ENCODE peak calls at places on chromosomes 6 and 20, in six cellular contexts. One of them, this sample, is unnamed.

GRCh38 chr6:9308284-9308683 is 872.9 kb upstream of the SLC35B3 start:
- DNase-seq in H1: no peak
- DNase-seq in GM12891: no peak
- DNase-seq in HepG2: no peak
- DNase-seq in K562: no peak
- DNase-seq in GM12878: no peak
- DNase-seq in this sample: no peak

GRCh38 chr6:139204978-139205377 is 70.1 kb downstream of the HECA start:
- DNase-seq in GM12878: no peak
- DNase-seq in GM12891: no peak
- DNase-seq in HepG2: no peak
- DNase-seq in H1: no peak
- DNase-seq in K562: no peak
- DNase-seq in this sample: no peak

GRCh38 chr20:46126440-46127056 is 8.4 kb downstream of the CD40 start:
- DNase-seq in GM12878: no peak
- DNase-seq in H1: no peak
- DNase-seq in K562: no peak
- DNase-seq in HepG2: peak
- DNase-seq in GM12891: no peak
- DNase-seq in this sample: no peak

GRCh38 chr6:147390909-147391536 is 117.5 kb upstream of the SAMD5 start:
- DNase-seq in H1: no peak
- DNase-seq in GM12891: no peak
- DNase-seq in HepG2: peak
- DNase-seq in GM12878: no peak
- DNase-seq in K562: peak
- DNase-seq in this sample: no peak

GRCh38 chr6:52389626-52390360 is 27.8 kb downstream of the PAQR8 start:
- DNase-seq in GM12878: peak
- DNase-seq in H1: no peak
- DNase-seq in K562: peak
- DNase-seq in GM12891: no peak
- DNase-seq in HepG2: peak
- DNase-seq in this sample: peak

GRCh38 chr6:3382399-3383279 is 74.2 kb downstream of the SLC22A23 start:
- DNase-seq in GM12878: no peak
- DNase-seq in H1: no peak
- DNase-seq in K562: no peak
- DNase-seq in HepG2: peak
- DNase-seq in GM12891: no peak
- DNase-seq in this sample: no peak

GRCh38 chr20:58251979-58252591 is 23.6 kb upstream of the ANKRD60 start:
- DNase-seq in GM12891: no peak
- DNase-seq in HepG2: peak
- DNase-seq in K562: peak
- DNase-seq in H1: no peak
- DNase-seq in GM12878: no peak
- DNase-seq in this sample: no peak

GRCh38 chr20:63891061-63892002 is 3.6 kb upstream of the DNAJC5 start:
- DNase-seq in HepG2: no peak
- DNase-seq in K562: no peak
- DNase-seq in H1: no peak
- DNase-seq in GM12878: no peak
- DNase-seq in GM12891: no peak
- DNase-seq in this sample: no peak

GRCh38 chr6:21264288-21264818 is 329.2 kb upstream of the SOX4 start:
- DNase-seq in GM12891: no peak
- DNase-seq in H1: no peak
- DNase-seq in K562: peak
- DNase-seq in GM12878: peak
- DNase-seq in HepG2: no peak
- DNase-seq in this sample: no peak

GRCh38 chr20:14478126-14478525 is 140.7 kb upstream of the FLRT3 start:
- DNase-seq in GM12878: no peak
- DNase-seq in H1: no peak
- DNase-seq in GM12891: no peak
- DNase-seq in K562: no peak
- DNase-seq in HepG2: no peak
- DNase-seq in this sample: no peak

GRCh38 chr6:18177566-18177965 is 22.3 kb downstream of the KDM1B start:
- DNase-seq in GM12891: no peak
- DNase-seq in GM12878: no peak
- DNase-seq in K562: no peak
- DNase-seq in HepG2: no peak
- DNase-seq in H1: no peak
- DNase-seq in this sample: no peak

GRCh38 chr6:98695076-98695816 is 139.1 kb upstream of the POU3F2 start:
- DNase-seq in HepG2: no peak
- DNase-seq in GM12878: no peak
- DNase-seq in K562: no peak
- DNase-seq in GM12891: no peak
- DNase-seq in H1: no peak
- DNase-seq in this sample: no peak

GRCh38 chr6:32432050-32432450 is 7.6 kb upstream of the HLA-DRA start:
- DNase-seq in GM12878: no peak
- DNase-seq in HepG2: peak
- DNase-seq in K562: peak
- DNase-seq in GM12891: no peak
- DNase-seq in H1: no peak
- DNase-seq in this sample: no peak

GRCh38 chr6:19052219-19052618 is 665.1 kb downstream of the RNF144B start:
- DNase-seq in GM12878: no peak
- DNase-seq in H1: no peak
- DNase-seq in HepG2: no peak
- DNase-seq in GM12891: no peak
- DNase-seq in K562: no peak
- DNase-seq in this sample: no peak

GRCh38 chr6:21987501-21987957 is 309.3 kb downstream of the PRL start:
- DNase-seq in HepG2: peak
- DNase-seq in GM12891: peak
- DNase-seq in H1: no peak
- DNase-seq in GM12878: peak
- DNase-seq in K562: peak
- DNase-seq in this sample: peak

GRCh38 chr20:8147476-8147875 is 15.4 kb downstream of the PLCB1 start:
- DNase-seq in K562: no peak
- DNase-seq in HepG2: no peak
- DNase-seq in GM12878: no peak
- DNase-seq in H1: no peak
- DNase-seq in GM12891: no peak
- DNase-seq in this sample: no peak

GRCh38 chr20:49821850-49822249 is 9.2 kb downstream of the SLC9A8 start:
- DNase-seq in GM12891: no peak
- DNase-seq in HepG2: no peak
- DNase-seq in K562: no peak
- DNase-seq in H1: no peak
- DNase-seq in GM12878: no peak
- DNase-seq in this sample: no peak

GRCh38 chr6:52523363-52524207 is 53.3 kb downstream of the TRAM2 start:
- DNase-seq in HepG2: no peak
- DNase-seq in GM12878: no peak
- DNase-seq in K562: no peak
- DNase-seq in GM12891: no peak
- DNase-seq in H1: no peak
- DNase-seq in this sample: no peak

GRCh38 chr6:115004204-115004603 is 661.4 kb upstream of the HS3ST5 start:
- DNase-seq in GM12878: no peak
- DNase-seq in K562: no peak
- DNase-seq in H1: no peak
- DNase-seq in GM12891: no peak
- DNase-seq in HepG2: no peak
- DNase-seq in this sample: no peak

GRCh38 chr6:42313038-42313437 is 95.4 kb upstream of the MRPS10 start:
- DNase-seq in HepG2: no peak
- DNase-seq in H1: no peak
- DNase-seq in GM12878: no peak
- DNase-seq in K562: no peak
- DNase-seq in GM12891: no peak
- DNase-seq in this sample: no peak

GRCh38 chr6:42314571-42314950 is 96.9 kb upstream of the MRPS10 start:
- DNase-seq in GM12878: no peak
- DNase-seq in HepG2: no peak
- DNase-seq in H1: no peak
- DNase-seq in GM12891: no peak
- DNase-seq in K562: no peak
- DNase-seq in this sample: no peak

GRCh38 chr6:42315991-42316378 is 98.3 kb upstream of the MRPS10 start:
- DNase-seq in GM12891: no peak
- DNase-seq in K562: peak
- DNase-seq in H1: no peak
- DNase-seq in HepG2: peak
- DNase-seq in GM12878: no peak
- DNase-seq in this sample: no peak

GRCh38 chr6:42315220-42315990 is 97.7 kb upstream of the MRPS10 start:
- DNase-seq in H1: no peak
- DNase-seq in K562: no peak
- DNase-seq in GM12878: no peak
- DNase-seq in GM12891: no peak
- DNase-seq in HepG2: no peak
- DNase-seq in this sample: no peak

DNA sequence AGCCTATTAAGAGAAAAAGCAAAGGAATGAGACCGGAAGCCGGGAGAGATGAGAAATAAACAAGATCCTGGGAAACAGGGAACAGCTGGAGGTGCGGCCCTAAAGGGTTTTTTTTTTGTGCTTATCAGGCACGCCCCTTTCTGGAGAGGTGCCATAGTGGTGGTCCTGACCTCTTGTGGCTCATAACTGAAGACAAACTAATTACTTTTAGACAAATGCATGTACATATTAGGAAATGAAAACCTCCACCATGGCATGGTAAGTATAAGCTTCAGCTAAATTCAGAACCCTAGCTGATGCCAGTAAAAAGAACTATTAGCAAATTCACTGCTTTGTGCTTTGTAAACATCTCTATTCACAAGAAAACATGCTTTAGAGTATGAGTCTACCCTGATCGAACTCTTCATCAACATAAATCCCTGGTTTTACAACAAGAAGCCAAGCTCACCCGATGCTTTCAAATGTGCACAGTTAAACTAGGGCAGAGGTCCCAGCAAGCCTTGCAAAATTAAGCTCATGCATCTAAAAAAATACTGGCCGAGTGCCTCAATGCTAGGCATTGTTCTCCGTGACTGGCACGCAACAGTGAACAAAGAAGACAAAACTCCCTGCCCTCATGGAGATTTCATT is 96.4 kb upstream of the MRPS10 start:
- DNase-seq in H1: no peak
- DNase-seq in K562: no peak
- DNase-seq in GM12891: no peak
- DNase-seq in GM12878: no peak
- DNase-seq in HepG2: no peak
- DNase-seq in this sample: no peak
- TF ChIP-seq TAF1 in H1: no peak
- TF ChIP-seq TAF1 in K562: no peak
- TF ChIP-seq TAF1 in GM12891: no peak
- TF ChIP-seq TAF1 in GM12878: no peak
- TF ChIP-seq TAF1 in HepG2: no peak
- TF ChIP-seq TAF1 in this sample: no peak

GRCh38 chr20:56552911-56553629 is 20.0 kb downstream of the FAM209B start:
- DNase-seq in HepG2: no peak
- DNase-seq in K562: no peak
- DNase-seq in GM12891: no peak
- DNase-seq in H1: no peak
- DNase-seq in GM12878: peak
- DNase-seq in this sample: no peak

GRCh38 chr20:56551571-56551970 is 18.5 kb downstream of the FAM209B start:
- DNase-seq in GM12878: no peak
- DNase-seq in K562: no peak
- DNase-seq in GM12891: no peak
- DNase-seq in H1: no peak
- DNase-seq in HepG2: no peak
- DNase-seq in this sample: no peak

GRCh38 chr20:56558968-56559367 is 25.9 kb downstream of the FAM209B start:
- DNase-seq in GM12878: no peak
- DNase-seq in HepG2: no peak
- DNase-seq in H1: no peak
- DNase-seq in GM12891: no peak
- DNase-seq in K562: no peak
- DNase-seq in this sample: no peak

DNA sequence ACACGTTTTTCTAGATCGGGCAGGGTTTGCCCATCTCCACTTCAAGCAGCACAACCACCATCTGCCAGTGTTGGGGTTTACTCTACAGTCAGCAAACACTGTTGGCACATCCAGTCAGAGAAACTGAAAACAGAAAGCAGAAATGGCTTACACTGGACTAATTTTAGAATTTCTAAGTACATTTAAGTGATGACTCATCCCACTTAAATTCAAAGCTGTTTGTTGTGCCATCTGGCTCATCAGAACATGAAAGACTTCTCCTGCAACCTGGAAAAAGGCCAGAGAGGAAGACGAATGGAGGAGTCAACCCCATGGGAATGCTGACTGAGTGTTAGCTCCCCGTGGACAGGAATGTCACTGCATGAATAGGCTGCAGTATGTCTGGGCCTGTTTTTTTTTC is 21.8 kb downstream of the FAM209B start:
- DNase-seq in GM12878: peak
- DNase-seq in H1: no peak
- DNase-seq in HepG2: peak
- DNase-seq in GM12891: peak
- DNase-seq in K562: no peak
- DNase-seq in this sample: peak
- TF ChIP-seq POLR2A in GM12878: no peak
- TF ChIP-seq POLR2A in H1: no peak
- TF ChIP-seq POLR2A in HepG2: no peak
- TF ChIP-seq POLR2A in GM12891: no peak
- TF ChIP-seq POLR2A in K562: no peak
- TF ChIP-seq POLR2A in this sample: no peak

GRCh38 chr6:42226251-42227143 is 8.8 kb upstream of the MRPS10 start:
- DNase-seq in GM12878: no peak
- DNase-seq in HepG2: peak
- DNase-seq in H1: no peak
- DNase-seq in GM12891: no peak
- DNase-seq in K562: no peak
- DNase-seq in this sample: no peak
- TF ChIP-seq POLR2AphosphoS5 in GM12878: no peak
- TF ChIP-seq POLR2AphosphoS5 in HepG2: no peak
- TF ChIP-seq POLR2AphosphoS5 in H1: no peak
- TF ChIP-seq POLR2AphosphoS5 in GM12891: no peak
- TF ChIP-seq POLR2AphosphoS5 in K562: no peak
- TF ChIP-seq POLR2AphosphoS5 in this sample: no peak

GRCh38 chr6:33794910-33795615 is 6.1 kb upstream of the LEMD2 start:
- DNase-seq in GM12878: no peak
- DNase-seq in K562: no peak
- DNase-seq in HepG2: peak
- DNase-seq in GM12891: no peak
- DNase-seq in H1: no peak
- DNase-seq in this sample: no peak
- TF ChIP-seq TAF1 in GM12878: no peak
- TF ChIP-seq TAF1 in K562: no peak
- TF ChIP-seq TAF1 in HepG2: no peak
- TF ChIP-seq TAF1 in GM12891: no peak
- TF ChIP-seq TAF1 in H1: no peak
- TF ChIP-seq TAF1 in this sample: no peak